ENCODE peak calls at places on chromosomes 7 and 10, in seven cellular contexts. X is stimulated activated naive B cell treated with anti-CD40 and anti-IgM and Interleukin-4, amounts not matched to agents 10 μg/mL and 1 μg/mL and 100 μg/mL, for 72 hours; M is HT1080; Y is kidney; P is GM03348; S is anterior cingulate cortex; L is aorta. A is an unnamed sample.

GRCh38 chr10:22712959-22713852 is 1.2 kb downstream of the PIP4K2A start:
- DNase-seq in Y (peak), S (peak), X (no peak), M (peak), L (peak), P (peak), A (no peak)

GRCh38 chr10:122648599-122649428 is 50.8 kb downstream of the C10orf120 start:
- DNase-seq in M (peak), P (peak), S (peak), L (no peak), Y (no peak), X (no peak), A (no peak)

GRCh38 chr7:2279873-2280272 is 34.4 kb downstream of the SNX8 start:
- DNase-seq in L (no peak), M (no peak), S (no peak), Y (no peak), P (no peak), X (no peak), A (no peak)

GRCh38 chr7:74027683-74028320 is at the start of gene ELN:
- DNase-seq in S (peak), P (peak), X (no peak), L (peak), M (no peak), Y (peak), A (no peak)

GRCh38 chr7:27108390-27109127 is 6.1 kb upstream of the HOXA2 start:
- DNase-seq in L (peak), P (no peak), M (no peak), X (no peak), S (no peak), Y (peak), A (no peak)

GRCh38 chr7:44583145-44583544 is 1.1 kb upstream of the TMED4 start:
- DNase-seq in M (no peak), L (no peak), Y (no peak), P (no peak), S (no peak), X (no peak), A (no peak)

GRCh38 chr10:105540381-105540780 is 899.3 kb downstream of the SORCS3 start:
- DNase-seq in X (no peak), S (no peak), M (no peak), P (no peak), Y (no peak), L (no peak), A (no peak)

GRCh38 chr10:2619472-2619871 is 447.9 kb upstream of the PFKP start:
- DNase-seq in P (no peak), Y (no peak), S (no peak), M (no peak), L (no peak), X (no peak), A (no peak)

GRCh38 chr7:129066290-129067131 is 11.6 kb upstream of the TNPO3 start:
- DNase-seq in X (no peak), M (peak), S (no peak), P (peak), Y (no peak), L (no peak), A (no peak)

GRCh38 chr7:138865843-138866242 is 67.8 kb upstream of the ATP6V0A4 start:
- DNase-seq in Y (no peak), M (no peak), S (no peak), P (no peak), L (no peak), X (no peak), A (peak)

GRCh38 chr10:91590904-91591791 is 41.7 kb downstream of the PPP1R3C start:
- DNase-seq in S (no peak), Y (peak), X (no peak), P (peak), L (no peak), M (peak), A (no peak)

GRCh38 chr10:79608505-79609375 is 2.0 kb upstream of the SFTPA1 start:
- DNase-seq in P (peak), L (no peak), S (peak), X (peak), M (peak), Y (no peak), A (no peak)

GRCh38 chr10:121098231-121098630 is 247.1 kb downstream of the WDR11 start:
- DNase-seq in X (no peak), Y (no peak), L (no peak), S (no peak), P (no peak), M (no peak), A (no peak)